ENCODE peak calls at places on chromosomes 1 and 21, in nine cellular contexts. G is fibroblast of lung, D is uterus, O is nephron progenitor cell, F is AG09319, W is GM20000, Y is epithelial cell of esophagus, Q is endothelial cell, S is brain microvascular endothelial cell. H is an unnamed sample.
A peak's percentile ranks its signal among the peaks of the same experiment; 100 is the strongest.

GRCh38 chr1:96366516-96366915 is 355.1 kb upstream of the PTBP2 start:
- DNase-seq in S (no peak), W (no peak), Q (no peak), O (no peak), D (no peak), F (no peak), G (no peak), Y (peak; percentile 36), H (no peak)

GRCh38 chr1:8822383-8823294 is 5.2 kb upstream of the RERE start:
- DNase-seq in G (peak; percentile 82), D (peak; percentile 37), W (no peak), O (no peak), Y (peak; percentile 63), F (peak; percentile 89), S (peak; percentile 73), Q (no peak), H (no peak)

GRCh38 chr1:117612517-117613248 is 6.8 kb downstream of the TENT5C start:
- DNase-seq in O (no peak), Y (peak; percentile 16), W (no peak), F (peak; percentile 24), G (peak; percentile 90), Q (no peak), D (no peak), S (peak; percentile 52), H (no peak)

GRCh38 chr1:82273816-82274215 is 473.1 kb downstream of the ADGRL2 start:
- DNase-seq in O (no peak), F (no peak), S (peak; percentile 55), Y (peak; percentile 2), G (peak; percentile 5), D (no peak), W (no peak), Q (no peak), H (no peak)

GRCh38 chr1:25629836-25630235 is 13.2 kb downstream of the MAN1C1 start:
- DNase-seq in F (no peak), S (no peak), G (peak; percentile 50), Q (no peak), Y (no peak), W (no peak), D (no peak), O (no peak), H (no peak)

GRCh38 chr1:112998592-112999235 is 42.7 kb upstream of the SLC16A1 start:
- DNase-seq in O (no peak), W (no peak), D (peak; percentile 70), Q (no peak), F (peak; percentile 64), S (peak; percentile 80), Y (peak; percentile 88), G (peak; percentile 82), H (no peak)

GRCh38 chr1:216531308-216532239 is 108.3 kb upstream of the USH2A start:
- DNase-seq in F (peak; percentile 3), S (peak; percentile 7), D (no peak), W (peak; percentile 1), Y (no peak), Q (no peak), O (no peak), G (peak; percentile 22), H (no peak)

GRCh38 chr1:19232526-19232851 is 18.8 kb downstream of the EMC1 start:
- DNase-seq in D (no peak), Q (no peak), O (no peak), W (no peak), F (peak; percentile 89), S (no peak), Y (no peak), G (peak; percentile 37), H (no peak)

GRCh38 chr21:42145569-42146250 is 73.2 kb upstream of the ABCG1 start:
- DNase-seq in W (peak; percentile 93), Y (peak; percentile 51), Q (peak; percentile 66), F (peak; percentile 8), G (peak; percentile 29), O (peak; percentile 68), D (peak; percentile 38), S (peak; percentile 34), H (peak; percentile 76)

GRCh38 chr1:3483801-3484444 is 29.5 kb downstream of the ARHGEF16 start:
- DNase-seq in W (peak; percentile 79), F (no peak), Q (peak; percentile 80), D (no peak), S (no peak), O (peak; percentile 73), Y (peak; percentile 48), G (no peak), H (peak; percentile 40)

GRCh38 chr1:206551985-206552325 is 44.6 kb downstream of the RASSF5 start:
- DNase-seq in Q (no peak), F (no peak), S (no peak), W (no peak), D (no peak), G (no peak), O (no peak), Y (no peak), H (no peak)

GRCh38 chr1:212959266-212960220 is 9.2 kb downstream of the VASH2 start:
- DNase-seq in O (no peak), Y (no peak), W (peak; percentile 78), F (no peak), Q (no peak), S (no peak), G (no peak), D (no peak), H (no peak)

GRCh38 chr21:42661688-42662429 is 8.4 kb downstream of the PDE9A start:
- DNase-seq in S (no peak), O (no peak), Y (no peak), Q (no peak), F (no peak), D (no peak), W (no peak), G (no peak), H (no peak)

GRCh38 chr1:183454377-183454776 is 17.9 kb upstream of the SMG7 start:
- DNase-seq in W (no peak), D (no peak), Q (no peak), S (no peak), F (no peak), G (no peak), Y (peak; percentile 65), O (no peak), H (no peak)

GRCh38 chr1:88736633-88737248 is 52.7 kb downstream of the PKN2 start:
- DNase-seq in D (no peak), S (peak; percentile 46), O (no peak), G (peak; percentile 29), F (peak; percentile 4), W (no peak), Y (peak; percentile 61), Q (peak; percentile 42), H (peak; percentile 32)

GRCh38 chr1:97384294-97384952 is 536.4 kb downstream of the DPYD start:
- DNase-seq in O (no peak), G (peak; percentile 99), S (peak; percentile 22), W (no peak), D (no peak), F (peak; percentile 36), Y (peak; percentile 79), Q (no peak), H (no peak)

GRCh38 chr1:111747282-111747734 is 8.1 kb upstream of the INKA2 start:
- DNase-seq in G (peak; percentile 63), Y (peak; percentile 90), S (peak; percentile 76), F (peak; percentile 43), Q (peak; percentile 71), W (peak; percentile 77), D (peak; percentile 56), O (peak; percentile 39), H (peak; percentile 76)

DNA sequence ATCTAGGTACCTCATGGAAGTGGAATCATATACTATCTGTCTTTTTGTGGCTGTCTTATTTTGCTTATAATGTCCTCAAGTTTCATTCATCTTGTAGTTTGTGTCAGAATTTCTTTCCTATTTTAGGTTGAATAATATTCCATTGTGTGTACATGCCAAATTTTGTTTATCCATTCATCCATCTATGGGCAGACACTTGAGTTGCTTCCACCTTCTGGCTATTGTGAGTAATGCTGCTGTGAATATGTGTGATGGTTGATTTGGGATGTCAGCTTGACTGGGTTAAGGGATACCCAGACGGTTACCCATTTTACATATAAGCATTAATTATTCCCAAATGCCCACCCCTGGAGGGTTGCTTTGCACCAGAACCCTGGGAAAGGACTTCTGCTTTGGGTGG is 477.5 kb downstream of the PTPRU start:
- DNase-seq in F (no peak), O (no peak), Q (no peak), G (peak; percentile 45), S (peak; percentile 22), W (no peak), Y (peak; percentile 29), D (no peak), H (no peak)
- TF ChIP-seq CTCF in F (peak; percentile 45), O (peak; percentile 18), Q (no peak), G (peak; percentile 10), S (peak; percentile 65), W (no peak), Y (peak; percentile 57), D (no peak), H (peak; percentile 13)

DNA sequence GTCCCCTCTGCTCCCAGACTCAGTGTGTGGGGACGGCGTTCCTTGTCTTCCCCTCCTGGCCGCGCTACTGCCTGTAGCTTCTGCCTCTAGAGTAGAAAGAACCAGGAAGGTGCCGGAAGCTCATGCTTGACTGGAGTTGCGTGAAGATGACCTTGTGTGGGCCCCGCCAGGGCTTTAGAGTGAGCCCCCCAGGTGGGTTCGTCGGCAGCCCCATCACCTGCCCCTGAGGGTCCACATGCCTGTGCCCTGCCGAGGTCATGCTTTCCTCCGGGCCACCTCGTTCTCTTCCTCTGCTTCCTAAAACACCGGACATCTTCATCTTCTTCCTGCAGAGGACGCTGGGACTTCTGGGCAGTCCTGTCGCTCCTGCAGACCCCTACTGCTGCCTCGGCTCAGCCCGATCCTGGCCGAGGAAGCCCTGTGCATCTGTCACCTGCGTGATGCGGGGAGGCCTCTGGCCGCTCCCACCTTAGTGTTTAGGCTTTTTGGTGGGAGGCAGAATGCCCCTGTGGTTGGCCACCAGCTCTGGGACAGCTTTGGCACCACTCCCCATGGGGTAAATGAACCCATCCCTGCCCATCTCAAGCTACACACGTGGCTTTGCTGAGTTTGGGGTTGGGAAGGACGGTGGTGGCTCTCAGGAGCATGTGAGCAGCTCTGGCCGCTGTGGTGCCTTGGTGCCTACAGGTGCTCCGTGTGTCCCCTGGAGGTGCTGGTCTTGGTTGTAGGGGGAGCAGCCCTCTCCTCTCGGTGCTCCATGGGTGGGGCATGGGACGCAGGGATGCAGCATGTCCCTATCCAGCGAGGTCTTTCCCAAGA is 12.3 kb downstream of the OBSCN start:
- DNase-seq in W (no peak), S (no peak), Y (no peak), G (no peak), F (no peak), Q (no peak), O (no peak), D (no peak), H (no peak)
- TF ChIP-seq CTCF in W (no peak), S (no peak), Y (no peak), G (no peak), F (no peak), Q (no peak), O (no peak), D (no peak), H (no peak)

GRCh38 chr1:90591970-90592356 is 125.1 kb downstream of the BARHL2 start:
- DNase-seq in G (no peak), F (no peak), O (no peak), D (no peak), S (no peak), W (no peak), Y (no peak), Q (no peak), H (no peak)
- TF ChIP-seq CTCF in G (no peak), F (no peak), O (no peak), D (no peak), S (no peak), W (no peak), Y (no peak), Q (no peak), H (no peak)

GRCh38 chr1:6141601-6142000 is 38.5 kb downstream of the CHD5 start:
- DNase-seq in Q (no peak), F (no peak), D (no peak), S (no peak), O (no peak), G (no peak), W (peak; percentile 73), Y (peak; percentile 30), H (no peak)
- TF ChIP-seq CTCF in Q (no peak), F (no peak), D (peak; percentile 5), S (peak; percentile 20), O (peak; percentile 9), G (no peak), W (peak; percentile 22), Y (peak; percentile 22), H (peak; percentile 32)

GRCh38 chr1:86082183-86082582 is 74.4 kb downstream of the COL24A1 start:
- DNase-seq in W (no peak), Y (peak; percentile 30), F (no peak), O (no peak), G (no peak), S (no peak), Q (no peak), D (no peak), H (no peak)
- TF ChIP-seq CTCF in W (no peak), Y (peak; percentile 42), F (no peak), O (peak; percentile 19), G (no peak), S (no peak), Q (peak; percentile 50), D (no peak), H (peak; percentile 31)